ENCODE peak calls at places on chromosomes 1 and 21, in eight cellular contexts. L, M, O, Z, W, A, G and X are unnamed samples.

GRCh38 chr1:161090617-161091016 is 1.3 kb upstream of the NECTIN4 start:
- DNase-seq in L (no peak), Z (no peak), W (no peak), G (no peak), A (no peak), M (no peak), O (no peak), X (no peak)

GRCh38 chr1:22228074-22228473 is 85.2 kb upstream of the WNT4 start:
- DNase-seq in Z (no peak), W (no peak), O (no peak), G (no peak), L (no peak), M (no peak), A (no peak), X (no peak)

GRCh38 chr1:201122321-201123017 is 4.5 kb downstream of the ASCL5 start:
- DNase-seq in W (no peak), G (no peak), O (no peak), A (no peak), Z (no peak), L (no peak), M (no peak), X (no peak)

GRCh38 chr1:234431255-234431654 is 47.7 kb downstream of the TARBP1 start:
- DNase-seq in M (no peak), O (no peak), G (no peak), W (no peak), A (no peak), L (no peak), Z (no peak), X (no peak)

GRCh38 chr21:37257967-37258877 is 8.9 kb downstream of the VPS26C start:
- DNase-seq in Z (no peak), O (no peak), W (peak; percentile 94), M (peak; percentile 76), G (peak; percentile 98), A (peak; percentile 68), L (peak; percentile 60), X (peak; percentile 54)

GRCh38 chr1:47459263-47459788 is 21.5 kb downstream of the FOXD2 start:
- DNase-seq in O (no peak), A (no peak), W (no peak), Z (no peak), L (no peak), M (no peak), G (no peak), X (no peak)

GRCh38 chr21:45029968-45030636 is 44.3 kb upstream of the ADARB1 start:
- DNase-seq in Z (no peak), G (no peak), M (no peak), W (no peak), L (no peak), A (no peak), O (no peak), X (no peak)

GRCh38 chr1:51799372-51799771 is 79.2 kb downstream of the NRDC start:
- DNase-seq in Z (no peak), W (no peak), L (no peak), O (no peak), G (no peak), A (no peak), M (no peak), X (no peak)

GRCh38 chr1:110523011-110523410 is 4.0 kb upstream of the KCNA10 start:
- DNase-seq in L (no peak), W (no peak), G (no peak), Z (no peak), M (no peak), A (no peak), O (no peak), X (no peak)

GRCh38 chr1:154747841-154748766 is 122.0 kb downstream of the KCNN3 start:
- DNase-seq in G (peak; percentile 68), O (no peak), L (no peak), Z (no peak), W (peak; percentile 70), A (no peak), M (no peak), X (no peak)

GRCh38 chr1:208254376-208254775 is 10.2 kb upstream of the PLXNA2 start:
- DNase-seq in O (no peak), L (no peak), A (no peak), M (no peak), Z (no peak), G (no peak), W (no peak), X (no peak)

GRCh38 chr1:112436384-112437156 is 40.6 kb downstream of the CTTNBP2NL start:
- DNase-seq in A (no peak), O (no peak), W (no peak), G (no peak), L (no peak), M (no peak), Z (no peak), X (no peak)

GRCh38 chr1:65881070-65881594 is 88.4 kb downstream of the PDE4B start:
- DNase-seq in G (no peak), M (no peak), O (no peak), L (no peak), W (no peak), A (no peak), Z (no peak), X (no peak)

GRCh38 chr1:182996816-182997215 is 26.4 kb upstream of the LAMC1 start:
- DNase-seq in W (no peak), Z (no peak), M (no peak), O (no peak), G (peak; percentile 64), A (no peak), L (no peak), X (no peak)

GRCh38 chr1:230355128-230355527 is 71.0 kb downstream of the PGBD5 start:
- DNase-seq in O (no peak), G (no peak), Z (no peak), L (no peak), W (no peak), A (no peak), M (no peak), X (no peak)

GRCh38 chr1:243363832-243364231 is 108.0 kb downstream of the SDCCAG8 start:
- DNase-seq in O (no peak), Z (no peak), M (no peak), W (no peak), A (no peak), L (no peak), G (no peak), X (no peak)